ENCODE peak calls at places on chromosomes 13 and 19, in nine cellular contexts. P is DMS53; O is astrocyte of the cerebellum; T is adrenal gland; D is stimulated activated CD8-positive, alpha-beta memory T cell treated with anti-CD3 and anti-CD28 coated beads, Interleukin-2, amount 100 ng/mL, for 1 hour; I is naive thymus-derived CD8-positive, alpha-beta T cell; E is AG10803; X is IMR-90; N is stimulated activated CD4-positive, alpha-beta T cell treated with anti-CD3 and anti-CD28 coated beads, Interleukin-4, amount 100 ng/mL, for 4 hours. B is an unnamed sample.
A peak's percentile ranks its signal among the peaks of the same experiment; 100 is the strongest.

GRCh38 chr13:70960841-70961443 is 852.7 kb upstream of the KLHL1 start:
- DNase-seq in P (peak; percentile 24), O (peak; percentile 42), T (no peak), D (no peak), I (no peak), E (peak; percentile 3), X (peak; percentile 13), N (no peak), B (no peak)

GRCh38 chr19:3404324-3405260 is 38.2 kb downstream of the NFIC start:
- DNase-seq in P (no peak), O (peak; percentile 78), T (peak; percentile 91), D (no peak), I (no peak), E (peak; percentile 94), X (peak; percentile 93), N (no peak), B (peak; percentile 93)

GRCh38 chr19:55305491-55305890 is 19.6 kb downstream of the TMEM150B start:
- DNase-seq in P (peak; percentile 61), O (no peak), T (peak; percentile 79), D (peak; percentile 17), I (peak; percentile 48), E (peak; percentile 22), X (no peak), N (peak; percentile 47), B (peak; percentile 61)

GRCh38 chr19:42345191-42345812 is 19.9 kb downstream of the MEGF8 start:
- DNase-seq in P (no peak), O (no peak), T (no peak), D (no peak), I (no peak), E (peak; percentile 70), X (peak; percentile 38), N (no peak), B (no peak)

GRCh38 chr13:105395041-105395440 is 1140.4 kb downstream of the EFNB2 start:
- DNase-seq in P (no peak), O (no peak), T (no peak), D (no peak), I (no peak), E (no peak), X (peak; percentile 9), N (no peak), B (no peak)

GRCh38 chr19:19860756-19861390 is 4.8 kb upstream of the ZNF253 start:
- DNase-seq in P (no peak), O (no peak), T (peak; percentile 35), D (no peak), I (peak; percentile 81), E (no peak), X (no peak), N (peak; percentile 45), B (no peak)

GRCh38 chr19:18737954-18738351 is 53.2 kb downstream of the COMP start:
- DNase-seq in P (peak; percentile 93), O (no peak), T (no peak), D (no peak), I (no peak), E (no peak), X (no peak), N (no peak), B (no peak)

GRCh38 chr19:33616346-33616745 is 5.4 kb upstream of the CHST8 start:
- DNase-seq in P (no peak), O (no peak), T (no peak), D (no peak), I (no peak), E (no peak), X (no peak), N (no peak), B (no peak)

GRCh38 chr19:41697198-41697855 is 9.3 kb upstream of the CEACAM7 start:
- DNase-seq in P (no peak), O (no peak), T (peak; percentile 8), D (no peak), I (no peak), E (no peak), X (no peak), N (no peak), B (no peak)

GRCh38 chr19:11821474-11821873 is 7.4 kb downstream of the ZNF440 start:
- DNase-seq in P (no peak), O (no peak), T (no peak), D (no peak), I (no peak), E (peak; percentile 32), X (peak; percentile 53), N (no peak), B (no peak)

GRCh38 chr13:40895715-40896184 is 106.3 kb downstream of the SLC25A15 start:
- DNase-seq in P (peak; percentile 49), O (no peak), T (no peak), D (no peak), I (no peak), E (no peak), X (no peak), N (no peak), B (no peak)

GRCh38 chr19:55418185-55418584 is 10.6 kb upstream of the UBE2S start:
- DNase-seq in P (peak; percentile 82), O (peak; percentile 76), T (peak; percentile 80), D (peak; percentile 20), I (peak; percentile 52), E (peak; percentile 84), X (peak; percentile 91), N (peak; percentile 46), B (peak; percentile 85)

GRCh38 chr19:35130761-35131720 is 3.8 kb downstream of the LGI4 start:
- DNase-seq in P (no peak), O (no peak), T (no peak), D (no peak), I (no peak), E (no peak), X (no peak), N (no peak), B (no peak)

GRCh38 chr19:2449019-2449418 is 7.7 kb downstream of the LMNB2 start:
- DNase-seq in P (no peak), O (no peak), T (no peak), D (no peak), I (no peak), E (peak; percentile 72), X (no peak), N (no peak), B (no peak)

GRCh38 chr13:68727165-68727564 is 1380.5 kb upstream of the ATXN8OS start:
- DNase-seq in P (no peak), O (peak; percentile 46), T (no peak), D (no peak), I (no peak), E (no peak), X (peak; percentile 0), N (no peak), B (no peak)

GRCh38 chr19:14516048-14516534 is 2.1 kb downstream of the DNAJB1 start:
- DNase-seq in P (no peak), O (no peak), T (no peak), D (no peak), I (no peak), E (no peak), X (no peak), N (no peak), B (no peak)

GRCh38 chr13:105785436-105785835 is 750.0 kb downstream of the EFNB2 start:
- DNase-seq in P (no peak), O (no peak), T (no peak), D (no peak), I (no peak), E (no peak), X (no peak), N (no peak), B (no peak)

GRCh38 chr19:55287361-55288079 is 3.7 kb downstream of the BRSK1 start:
- DNase-seq in P (no peak), O (no peak), T (no peak), D (no peak), I (no peak), E (no peak), X (no peak), N (no peak), B (no peak)

GRCh38 chr13:111058796-111059506 is 56.2 kb upstream of the ARHGEF7 start:
- DNase-seq in P (no peak), O (no peak), T (no peak), D (no peak), I (no peak), E (peak; percentile 42), X (no peak), N (no peak), B (no peak)

GRCh38 chr19:10118960-10119359 is 739 bp downstream of the EIF3G start:
- DNase-seq in P (peak; percentile 48), O (no peak), T (no peak), D (no peak), I (no peak), E (peak; percentile 17), X (no peak), N (no peak), B (no peak)

GRCh38 chr19:10514211-10515145 is 2.8 kb downstream of the S1PR5 start:
- DNase-seq in P (no peak), O (no peak), T (no peak), D (no peak), I (peak; percentile 38), E (no peak), X (no peak), N (peak; percentile 16), B (no peak)

GRCh38 chr19:4518345-4519171 is at the start of gene PLIN4:
- DNase-seq in P (peak; percentile 56), O (no peak), T (no peak), D (no peak), I (no peak), E (peak; percentile 39), X (peak; percentile 38), N (no peak), B (peak; percentile 56)

GRCh38 chr19:46736544-46737274 is 9.1 kb upstream of the FKRP start:
- DNase-seq in P (peak; percentile 16), O (no peak), T (peak; percentile 80), D (no peak), I (no peak), E (no peak), X (no peak), N (no peak), B (no peak)

GRCh38 chr19:28960986-28961705 is 251.8 kb downstream of the UQCRFS1 start:
- DNase-seq in P (no peak), O (no peak), T (no peak), D (no peak), I (no peak), E (peak; percentile 77), X (peak; percentile 73), N (no peak), B (peak; percentile 57)

GRCh38 chr13:44668707-44669106 is 92.6 kb upstream of the TSC22D1 start:
- DNase-seq in P (no peak), O (no peak), T (no peak), D (no peak), I (no peak), E (no peak), X (peak; percentile 86), N (no peak), B (peak; percentile 30)

GRCh38 chr19:55585658-55586339 is 5.2 kb upstream of the ZNF579 start:
- DNase-seq in P (peak; percentile 77), O (peak; percentile 24), T (peak; percentile 87), D (no peak), I (peak; percentile 64), E (peak; percentile 58), X (peak; percentile 63), N (peak; percentile 46), B (peak; percentile 75)

GRCh38 chr19:45130888-45131615 is 29.7 kb downstream of the NKPD1 start:
- DNase-seq in P (peak; percentile 98), O (no peak), T (peak; percentile 56), D (no peak), I (no peak), E (no peak), X (peak; percentile 16), N (peak; percentile 49), B (no peak)

GRCh38 chr13:108269601-108270328 is at the start of gene TNFSF13B:
- DNase-seq in P (no peak), O (no peak), T (peak; percentile 61), D (no peak), I (peak; percentile 7), E (peak; percentile 40), X (peak; percentile 40), N (peak; percentile 55), B (peak; percentile 18)

GRCh38 chr13:46176756-46177155 is 5.2 kb downstream of the LCP1 start:
- DNase-seq in P (no peak), O (no peak), T (no peak), D (no peak), I (no peak), E (no peak), X (no peak), N (no peak), B (no peak)

GRCh38 chr19:19110410-19111137 is 27.7 kb downstream of the TMEM161A start:
- DNase-seq in P (peak; percentile 72), O (no peak), T (no peak), D (no peak), I (peak; percentile 2), E (no peak), X (no peak), N (no peak), B (no peak)

GRCh38 chr19:15015946-15016542 is 33.2 kb upstream of the CASP14 start:
- DNase-seq in P (peak; percentile 11), O (no peak), T (peak; percentile 35), D (no peak), I (no peak), E (no peak), X (no peak), N (no peak), B (peak; percentile 29)

B was measured in AG08396.